ENCODE peak calls at places on chromosomes 5 and 9, in six cellular contexts. T is cardiac muscle cell, D is RWPE1, W is neural progenitor cell, Q is WERI-Rb-1, H is psoas muscle. N is an unnamed sample.

GRCh38 chr5:55546991-55547390 is 12.2 kb upstream of the PLPP1 start:
- DNase-seq in W (no peak), T (no peak), Q (no peak), H (no peak), D (no peak), N (no peak)

GRCh38 chr5:179337227-179338122 is 7.8 kb downstream of the ADAMTS2 start:
- DNase-seq in T (no peak), W (no peak), H (no peak), D (no peak), Q (no peak), N (no peak)

GRCh38 chr9:127971357-127972315 is 9.2 kb downstream of the EEIG1 start:
- DNase-seq in T (no peak), Q (no peak), W (peak), H (no peak), D (no peak), N (peak)

GRCh38 chr9:82923410-82924242 is 139.3 kb downstream of the RASEF start:
- DNase-seq in Q (peak), T (no peak), H (no peak), D (no peak), W (peak), N (no peak)

GRCh38 chr5:666816-667498 is 26.2 kb downstream of the TPPP start:
- DNase-seq in H (no peak), W (no peak), D (no peak), Q (no peak), T (no peak), N (no peak)

GRCh38 chr9:99873531-99873930 is 32.9 kb upstream of the STX17 start:
- DNase-seq in T (no peak), H (no peak), Q (no peak), W (no peak), D (peak), N (no peak)

GRCh38 chr9:134178781-134179551 is 14.6 kb upstream of the RNU6ATAC start:
- DNase-seq in H (peak), Q (peak), W (no peak), T (no peak), D (no peak), N (no peak)

GRCh38 chr5:131196331-131196730 is 25.6 kb downstream of the LYRM7 start:
- DNase-seq in D (no peak), Q (no peak), W (no peak), T (no peak), H (no peak), N (no peak)

GRCh38 chr5:101425345-101425744 is 522.3 kb upstream of the ST8SIA4 start:
- DNase-seq in H (no peak), T (no peak), W (no peak), D (no peak), Q (no peak), N (no peak)

GRCh38 chr9:83934569-83935275 is 13.5 kb upstream of the KIF27 start:
- DNase-seq in Q (no peak), T (no peak), W (no peak), H (no peak), D (peak), N (no peak)

GRCh38 chr9:92706218-92706940 is 36.4 kb upstream of the IPPK start:
- DNase-seq in H (no peak), Q (peak), T (peak), W (peak), D (peak), N (no peak)

DNA sequence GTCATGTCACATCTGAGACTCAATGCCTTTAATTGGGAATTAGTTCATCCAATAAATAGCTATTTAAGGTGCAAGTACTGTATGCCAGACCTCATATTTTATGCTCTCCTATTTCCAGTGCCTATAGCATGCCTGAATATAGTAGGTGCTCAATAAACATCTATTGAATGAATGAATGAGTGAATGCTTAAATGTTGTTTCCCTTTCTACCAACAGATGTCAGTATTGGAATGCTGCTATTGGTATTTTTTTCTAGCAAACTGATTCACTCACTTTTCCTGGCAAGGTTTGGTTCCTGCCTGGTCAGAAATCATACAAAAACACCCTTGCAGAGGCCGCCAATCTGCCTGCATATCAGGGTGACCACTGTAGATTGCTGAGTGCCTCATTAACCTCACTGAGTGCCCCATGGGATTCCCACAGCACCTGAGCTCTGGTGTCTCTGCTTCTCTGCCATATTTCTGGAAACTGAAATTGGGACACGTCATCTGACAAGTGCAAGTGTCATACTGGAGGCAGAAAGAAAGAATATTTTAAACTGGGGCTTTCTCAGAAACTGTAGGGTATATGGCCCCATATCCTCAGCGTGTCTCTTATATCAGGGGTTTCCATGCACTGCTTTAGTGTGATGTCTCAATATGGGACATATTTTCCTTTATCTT is 359.7 kb downstream of the TRIM32 start:
- DNase-seq in H (no peak), W (no peak), T (no peak), Q (no peak), D (no peak), N (no peak)
- TF ChIP-seq CTCF in H (no peak), W (peak), T (peak), Q (peak), D (peak), N (no peak)

GRCh38 chr5:34719029-34719428 is 62.9 kb downstream of the RAI14 start:
- DNase-seq in W (no peak), D (no peak), T (no peak), H (no peak), Q (no peak), N (no peak)

GRCh38 chr5:34717426-34718327 is 61.5 kb downstream of the RAI14 start:
- DNase-seq in Q (no peak), D (peak), W (peak), T (peak), H (no peak), N (no peak)

GRCh38 chr5:34715711-34716110 is 59.6 kb downstream of the RAI14 start:
- DNase-seq in Q (no peak), T (no peak), D (no peak), H (no peak), W (no peak), N (no peak)

GRCh38 chr5:34718516-34718915 is 62.4 kb downstream of the RAI14 start:
- DNase-seq in T (no peak), H (no peak), Q (no peak), D (no peak), W (no peak), N (no peak)

DNA sequence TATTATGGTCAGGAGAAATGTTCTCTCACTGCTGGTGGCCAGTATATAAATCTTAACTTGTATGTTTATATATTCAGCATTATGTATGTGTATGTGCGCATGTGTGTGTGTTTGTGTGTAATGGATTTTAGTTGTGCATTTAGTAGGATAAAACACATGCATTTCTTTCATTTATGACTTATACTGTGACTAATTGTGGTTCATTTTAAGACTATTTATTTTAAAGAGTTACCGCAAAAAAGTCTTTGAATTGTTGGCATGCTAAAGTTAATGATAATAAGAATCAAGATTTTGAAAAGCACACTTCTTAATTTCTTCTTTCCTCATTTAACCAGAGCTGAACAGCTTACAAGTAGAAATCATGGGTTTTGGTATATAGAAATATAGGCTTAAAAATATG is 60.9 kb downstream of the RAI14 start:
- DNase-seq in W (no peak), H (no peak), D (no peak), T (no peak), Q (no peak), N (no peak)
- H3K27ac ChIP-seq in W (no peak), H (no peak), D (no peak), T (no peak), Q (no peak), N (no peak)

GRCh38 chr9:110432253-110432652 is 94.6 kb upstream of the TXNDC8 start:
- DNase-seq in H (no peak), D (no peak), W (no peak), T (no peak), Q (no peak), N (no peak)

GRCh38 chr9:110429453-110429852 is 91.8 kb upstream of the TXNDC8 start:
- DNase-seq in W (no peak), Q (no peak), D (no peak), H (no peak), T (no peak), N (no peak)

GRCh38 chr9:110426052-110426709 is 88.5 kb upstream of the TXNDC8 start:
- DNase-seq in D (peak), T (no peak), W (no peak), Q (no peak), H (no peak), N (no peak)

GRCh38 chr9:110427497-110428104 is 89.9 kb upstream of the TXNDC8 start:
- DNase-seq in W (peak), T (peak), D (peak), Q (peak), H (peak), N (no peak)
- TF ChIP-seq CTCF in W (peak), T (peak), D (peak), Q (peak), H (no peak), N (no peak)

DNA sequence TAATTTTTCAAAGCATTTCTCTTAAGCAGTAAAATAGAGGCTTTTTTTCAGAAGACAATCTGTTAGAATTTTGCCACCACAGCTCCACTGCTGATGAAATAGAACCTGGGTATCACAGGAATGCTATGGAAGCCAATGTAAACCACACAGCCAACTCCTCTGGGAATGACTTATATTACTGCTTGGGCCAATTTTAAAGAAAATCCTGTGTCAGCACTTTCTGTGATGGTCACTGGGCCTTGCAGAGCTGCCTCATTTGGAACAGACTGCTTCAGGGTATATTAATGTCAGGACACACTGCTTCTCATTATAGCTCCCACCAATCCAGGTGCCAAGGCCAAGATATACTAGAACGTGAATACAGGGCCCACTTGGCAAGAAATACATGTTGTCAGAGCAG is 144.1 kb upstream of the ACTBL2 start:
- DNase-seq in H (no peak), D (no peak), W (no peak), T (no peak), Q (no peak), N (no peak)
- H3K27ac ChIP-seq in H (no peak), D (no peak), W (no peak), T (no peak), Q (no peak), N (no peak)

GRCh38 chr9:130843049-130843908 is 8.2 kb downstream of the ABL1 start:
- DNase-seq in D (no peak), H (no peak), T (no peak), W (no peak), Q (no peak), N (no peak)
- TF ChIP-seq CTCF in D (no peak), H (no peak), T (no peak), W (no peak), Q (no peak), N (no peak)

GRCh38 chr5:132260714-132261615 is 3.5 kb downstream of the PDLIM4 start:
- DNase-seq in H (peak), W (no peak), T (no peak), D (peak), Q (peak), N (peak)
- H3K27ac ChIP-seq in H (peak), W (no peak), T (no peak), D (peak), Q (no peak), N (peak)

DNA sequence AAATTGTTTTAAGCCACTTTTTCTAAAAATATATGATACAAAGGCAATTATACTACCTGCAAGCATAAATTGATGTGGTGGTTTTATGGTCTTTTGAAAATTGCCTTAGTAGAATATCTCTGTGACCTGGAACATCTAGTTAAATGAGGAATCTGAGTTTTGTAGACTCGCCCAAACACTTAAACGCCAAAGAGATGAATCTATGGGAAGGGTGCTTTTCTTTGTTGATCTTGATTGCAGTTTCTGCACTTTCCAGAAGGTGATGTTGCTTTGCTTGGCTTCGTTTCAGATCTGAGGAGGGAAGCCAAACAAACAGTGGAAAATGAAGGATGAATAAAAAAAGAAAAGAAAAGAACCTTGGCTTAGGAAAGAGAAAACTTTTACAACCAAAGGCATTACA is 1021.3 kb downstream of the NR2F1-AS1 start:
- DNase-seq in T (no peak), D (peak), Q (no peak), H (no peak), W (no peak), N (no peak)
- TF ChIP-seq CTCF in T (peak), D (no peak), Q (no peak), H (no peak), W (peak), N (no peak)

N was measured in coronary artery.